ENCODE peak calls at places on chromosomes 1 and 21, in ten cellular contexts. U is PC-3, W is mucosa of descending colon, N is body of pancreas, T is thoracic aorta, E is cardiac muscle cell, M is gastrocnemius medialis, Z is H1, K is astrocyte of the cerebellum, V is upper lobe of right lung. Y is an unnamed sample.

GRCh38 chr1:216836316-216836715 is 113.1 kb upstream of the ESRRG start:
- DNase-seq in K (no peak), W (no peak), U (no peak), N (no peak), V (no peak), E (no peak), T (no peak), M (no peak), Z (peak), Y (no peak)

GRCh38 chr1:220887868-220888664 is 8.8 kb downstream of the HLX start:
- DNase-seq in E (no peak), U (no peak), M (no peak), W (no peak), Z (no peak), N (no peak), K (no peak), V (no peak), T (no peak), Y (no peak)

GRCh38 chr21:44845418-44846200 is 27.7 kb upstream of the SUMO3 start:
- DNase-seq in E (peak), M (peak), V (peak), K (no peak), U (peak), T (no peak), N (peak), W (peak), Z (peak), Y (no peak)

GRCh38 chr1:202589190-202589680 is 121.0 kb downstream of the SYT2 start:
- DNase-seq in U (peak), W (peak), N (peak), Z (peak), T (peak), M (peak), K (peak), V (no peak), E (peak), Y (no peak)

GRCh38 chr1:171664976-171665375 is 12.5 kb upstream of the MYOC start:
- DNase-seq in W (no peak), T (no peak), N (no peak), E (no peak), M (no peak), K (no peak), U (no peak), Z (no peak), V (no peak), Y (no peak)

GRCh38 chr1:20686878-20687725 is 25.9 kb upstream of the DDOST start:
- DNase-seq in E (no peak), U (no peak), Z (no peak), T (no peak), N (no peak), V (no peak), W (no peak), M (no peak), K (no peak), Y (no peak)

GRCh38 chr1:62144238-62144831 is 50.3 kb upstream of the L1TD1 start:
- DNase-seq in K (peak), N (peak), V (no peak), U (peak), Z (no peak), E (peak), W (no peak), T (no peak), M (no peak), Y (peak)

GRCh38 chr1:39409055-39409816 is 82.2 kb upstream of the BMP8A start:
- DNase-seq in K (no peak), W (peak), N (peak), Z (no peak), V (peak), M (peak), E (peak), T (no peak), U (peak), Y (peak)

GRCh38 chr1:62336638-62337534 is 17.7 kb upstream of the KANK4 start:
- DNase-seq in M (no peak), T (no peak), E (no peak), Z (no peak), U (no peak), V (no peak), W (no peak), N (peak), K (no peak), Y (no peak)

GRCh38 chr1:218365600-218365999 is 20.5 kb downstream of the TGFB2 start:
- DNase-seq in E (no peak), T (peak), U (no peak), W (no peak), M (peak), K (no peak), N (no peak), Z (no peak), V (peak), Y (no peak)

GRCh38 chr21:36104306-36105300 is 30.3 kb upstream of the CBR3 start:
- DNase-seq in W (no peak), N (peak), E (peak), Z (peak), V (no peak), U (peak), M (peak), T (no peak), K (peak), Y (peak)

GRCh38 chr1:119347858-119348257 is 20.7 kb upstream of the HAO2 start:
- DNase-seq in U (no peak), V (no peak), T (no peak), Z (no peak), W (no peak), K (no peak), N (no peak), E (no peak), M (no peak), Y (no peak)

DNA sequence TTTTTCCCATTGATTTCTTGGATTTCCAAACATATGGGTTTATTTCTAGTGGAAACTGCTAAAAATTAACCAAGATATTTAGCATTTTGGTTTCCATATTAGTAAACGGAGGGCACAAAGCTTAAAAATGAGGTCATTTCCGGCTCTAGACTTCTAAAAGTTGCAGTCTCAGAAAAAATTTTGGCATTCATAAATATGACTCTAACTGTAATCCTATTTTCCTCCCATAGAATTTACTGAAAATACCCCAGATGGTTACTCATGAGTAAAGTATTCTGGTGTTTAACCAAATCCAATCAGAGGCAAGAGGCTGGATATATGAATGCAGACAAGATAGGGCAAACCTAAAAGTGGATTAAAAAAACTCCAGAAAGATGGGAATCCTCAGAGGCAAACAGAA is 90.0 kb upstream of the BCL10 start:
- DNase-seq in N (no peak), T (no peak), K (peak), Z (no peak), V (no peak), M (no peak), U (peak), W (no peak), E (no peak), Y (no peak)
- TF ChIP-seq CTCF in N (no peak), T (no peak), K (no peak), Z (no peak), V (no peak), M (no peak), U (no peak), W (no peak), E (no peak), Y (no peak)

DNA sequence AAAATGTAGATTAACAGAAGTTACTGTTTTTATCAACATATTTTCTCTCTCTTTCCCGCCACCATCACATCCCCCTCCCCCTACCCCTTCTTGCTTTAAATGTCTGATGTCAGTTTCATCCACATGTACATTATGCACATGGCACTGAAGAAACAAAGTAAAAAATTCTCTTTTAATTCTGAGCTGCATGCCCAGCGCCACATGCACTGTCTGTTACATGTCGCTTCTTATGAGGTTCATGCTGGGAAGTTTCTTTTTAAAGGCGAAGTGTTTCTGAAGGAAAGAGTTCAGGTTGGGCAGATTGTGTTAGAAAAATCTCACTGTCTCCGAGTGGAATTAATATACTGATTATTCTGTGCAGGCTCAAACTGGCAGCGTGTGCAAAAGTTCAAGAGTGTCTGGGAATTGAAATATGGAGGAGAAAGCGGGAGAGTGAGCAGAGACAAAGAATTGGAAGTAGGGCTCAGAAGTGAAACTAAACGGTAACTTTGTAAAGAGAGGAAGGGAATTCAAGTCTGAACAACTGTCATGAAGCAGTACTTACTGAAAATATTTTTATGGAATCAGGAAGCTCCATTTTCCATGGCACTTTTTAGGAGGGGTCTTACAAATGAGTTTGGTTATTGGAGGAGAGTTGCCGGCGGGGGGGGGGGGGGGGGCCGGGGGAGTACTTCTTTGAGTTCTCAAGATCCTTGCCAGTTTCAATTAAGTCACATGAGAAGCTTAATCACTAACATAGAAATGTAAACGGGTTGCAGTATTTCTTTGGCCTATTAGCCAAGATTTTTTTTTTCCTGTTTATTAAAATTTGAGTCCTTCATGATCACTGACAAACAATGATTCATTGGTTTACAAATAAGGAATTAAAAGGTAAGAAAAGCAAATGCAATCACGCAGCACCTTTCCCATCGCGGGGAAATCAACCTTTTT is 217.7 kb downstream of the SDCCAG8 start:
- DNase-seq in V (no peak), E (no peak), Z (no peak), K (no peak), M (no peak), U (no peak), W (no peak), N (no peak), T (no peak), Y (no peak)
- H3K4me3 ChIP-seq in V (peak), E (no peak), Z (no peak), K (peak), M (peak), U (no peak), W (no peak), N (no peak), T (peak), Y (peak)

DNA sequence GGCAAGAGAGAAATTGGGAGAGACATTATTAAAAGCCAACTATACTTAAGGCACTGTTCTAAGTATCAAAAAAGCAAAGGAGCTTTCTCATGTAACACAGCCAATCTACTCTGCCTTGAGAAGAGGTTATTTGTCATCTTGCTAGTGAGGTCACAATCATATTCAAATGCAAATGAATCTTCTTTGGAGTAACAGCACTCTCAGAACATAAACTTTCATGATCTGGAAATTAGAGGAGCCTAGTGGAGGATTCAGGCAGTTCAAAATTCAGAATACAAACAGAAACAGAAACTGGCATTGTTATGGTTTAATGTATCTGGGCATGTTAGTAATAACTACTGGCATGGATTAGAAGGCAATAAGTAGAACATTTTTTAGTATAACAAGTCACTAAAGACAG is 57.4 kb downstream of the ARID4B start:
- DNase-seq in V (no peak), E (no peak), W (no peak), N (no peak), Z (no peak), T (no peak), M (no peak), K (peak), U (no peak), Y (no peak)
- TF ChIP-seq CTCF in V (no peak), E (peak), W (no peak), N (no peak), Z (no peak), T (no peak), M (no peak), K (peak), U (no peak), Y (no peak)

GRCh38 chr1:37515185-37516034 is 844 bp upstream of the MEAF6 start:
- DNase-seq in N (no peak), V (no peak), Z (no peak), U (no peak), E (no peak), M (no peak), T (no peak), K (no peak), W (no peak), Y (no peak)
- H3K4me3 ChIP-seq in N (peak), V (peak), Z (peak), U (peak), E (peak), M (peak), T (peak), K (peak), W (peak), Y (peak)

DNA sequence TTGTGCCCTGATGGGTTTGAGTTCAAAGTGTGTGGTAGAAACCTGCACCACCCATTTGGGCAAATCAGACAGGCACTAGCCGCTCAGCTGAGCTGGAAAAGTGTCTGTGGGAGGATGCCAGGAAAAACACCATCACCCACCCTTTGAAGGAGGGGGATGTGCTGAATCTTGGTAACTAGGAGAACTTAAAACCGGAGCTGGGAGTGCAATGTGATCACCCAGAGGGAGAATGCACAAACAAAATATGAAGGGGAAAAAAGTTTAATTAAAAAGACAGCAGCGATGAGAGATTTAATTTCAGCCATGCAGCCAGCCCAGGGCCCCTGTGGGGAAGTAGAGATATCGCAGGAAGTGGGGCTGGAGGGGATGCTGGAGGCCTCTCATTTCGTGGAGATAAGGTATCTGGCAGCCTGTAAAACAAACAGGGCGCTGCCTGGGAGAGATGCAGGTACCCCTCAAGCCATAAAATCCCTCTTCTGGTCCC is 86.8 kb upstream of the BCAR3 start:
- DNase-seq in K (no peak), E (no peak), N (no peak), W (no peak), T (no peak), U (no peak), Z (no peak), V (no peak), M (no peak), Y (no peak)
- TF ChIP-seq CTCF in K (no peak), E (no peak), N (no peak), W (no peak), T (no peak), U (no peak), Z (no peak), V (no peak), M (no peak), Y (no peak)